ENCODE peak calls at places on chromosomes 16 and 17, in seven cellular contexts. X is keratinocyte, M is fibroblast of the aortic adventitia, O is HFF-Myc, T is tibial artery, D is AG09309, W is PC-3. E is an unnamed sample.

GRCh38 chr17:57585341-57586098 is 159.6 kb downstream of the CCDC182 start:
- DNase-seq in X (no peak), M (no peak), O (no peak), T (no peak), D (no peak), W (no peak), E (no peak)

GRCh38 chr17:81976332-81977210 is 858 bp upstream of the ASPSCR1 start:
- DNase-seq in X (no peak), M (no peak), O (no peak), T (no peak), D (no peak), W (peak; percentile 23), E (no peak)

GRCh38 chr16:68013440-68013839 is 2.3 kb downstream of the DPEP2NB start:
- DNase-seq in X (no peak), M (no peak), O (no peak), T (no peak), D (no peak), W (no peak), E (no peak)

GRCh38 chr16:89031715-89032659 is 55.0 kb upstream of the CBFA2T3 start:
- DNase-seq in X (no peak), M (no peak), O (no peak), T (peak; percentile 58), D (no peak), W (no peak), E (no peak)

GRCh38 chr16:13098536-13098935 is 197.1 kb downstream of the SHISA9 start:
- DNase-seq in X (no peak), M (no peak), O (no peak), T (no peak), D (no peak), W (no peak), E (no peak)

GRCh38 chr17:78779848-78780247 is 2.2 kb downstream of the CYTH1 start:
- DNase-seq in X (no peak), M (no peak), O (no peak), T (no peak), D (no peak), W (no peak), E (no peak)

GRCh38 chr17:12445331-12445730 is 220.4 kb upstream of the MYOCD start:
- DNase-seq in X (no peak), M (no peak), O (no peak), T (no peak), D (no peak), W (no peak), E (no peak)

GRCh38 chr16:54875443-54875842 is 55.2 kb upstream of the IRX5 start:
- DNase-seq in X (no peak), M (no peak), O (no peak), T (no peak), D (no peak), W (no peak), E (no peak)

GRCh38 chr17:11285946-11286345 is 44.9 kb downstream of the SHISA6 start:
- DNase-seq in X (no peak), M (no peak), O (no peak), T (no peak), D (no peak), W (no peak), E (no peak)

GRCh38 chr16:85473909-85474640 is 139.0 kb upstream of the GSE1 start:
- DNase-seq in X (no peak), M (no peak), O (no peak), T (no peak), D (no peak), W (no peak), E (no peak)

GRCh38 chr16:10504404-10504885 is 76.0 kb downstream of the EMP2 start:
- DNase-seq in X (no peak), M (no peak), O (no peak), T (no peak), D (no peak), W (no peak), E (no peak)

GRCh38 chr17:46726106-46726670 is 92.3 kb downstream of the WNT3 start:
- DNase-seq in X (no peak), M (no peak), O (no peak), T (no peak), D (no peak), W (no peak), E (no peak)

GRCh38 chr17:81250286-81251090 is 11.4 kb downstream of the NDUFAF8 start:
- DNase-seq in X (no peak), M (no peak), O (no peak), T (no peak), D (no peak), W (no peak), E (no peak)

GRCh38 chr16:85057212-85057889 is 29.8 kb downstream of the KIAA0513 start:
- DNase-seq in X (no peak), M (no peak), O (no peak), T (no peak), D (no peak), W (peak; percentile 17), E (no peak)

GRCh38 chr17:39928868-39929651 is 1.5 kb downstream of the LRRC3C start:
- DNase-seq in X (no peak), M (peak; percentile 97), O (no peak), T (no peak), D (peak; percentile 89), W (peak; percentile 85), E (peak; percentile 91)

GRCh38 chr16:2032285-2033056 is 5.8 kb downstream of the NHERF2 start:
- DNase-seq in X (no peak), M (no peak), O (no peak), T (no peak), D (no peak), W (no peak), E (no peak)

GRCh38 chr17:77281024-77281903 is 140.5 kb downstream of the SEC14L1 start:
- DNase-seq in X (no peak), M (no peak), O (no peak), T (no peak), D (no peak), W (peak; percentile 80), E (no peak)
- TF ChIP-seq CTCF in X (no peak), M (no peak), O (no peak), T (no peak), D (no peak), W (peak; percentile 29), E (peak; percentile 6)

DNA sequence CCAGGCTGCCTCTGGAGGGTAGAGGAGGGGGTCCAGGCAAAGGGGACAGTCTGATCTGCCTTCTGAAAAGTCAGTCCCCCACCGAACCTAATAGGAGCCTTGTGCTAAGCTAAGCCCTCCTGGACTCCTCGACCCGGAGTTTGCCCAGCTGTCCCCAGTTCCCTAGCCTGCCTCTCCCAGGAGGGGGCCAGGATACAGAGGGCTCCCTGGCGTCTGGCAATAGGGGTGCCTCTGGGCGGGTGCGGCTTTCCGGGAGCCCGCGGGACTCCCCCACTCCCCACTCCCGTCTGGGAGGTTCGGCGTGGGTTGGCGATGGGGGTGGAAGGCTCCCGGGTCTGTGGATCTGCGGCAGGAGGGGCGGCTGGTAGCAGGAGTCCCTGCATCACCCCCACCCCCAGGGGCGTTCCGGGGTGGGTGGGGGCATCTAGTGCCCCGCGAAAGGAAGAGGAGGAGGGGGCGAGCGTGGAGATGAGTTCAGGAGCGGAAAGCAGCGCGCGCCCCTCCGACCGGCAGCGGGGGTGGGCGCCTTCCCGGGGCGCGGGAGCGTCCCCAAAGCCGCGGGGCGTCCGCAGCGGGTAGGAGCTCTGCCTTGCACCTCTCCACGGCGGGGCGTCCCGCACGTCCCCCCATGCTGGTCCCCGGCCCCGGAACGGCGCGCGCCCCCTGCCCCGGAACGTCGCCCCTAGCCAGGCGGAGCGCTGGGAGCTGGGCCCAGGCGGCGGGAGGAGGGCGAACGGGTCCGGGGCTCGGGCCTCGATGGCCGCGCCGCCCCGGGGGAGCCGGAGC is 1.1 kb downstream of the GSG1L start:
- DNase-seq in X (no peak), M (no peak), O (no peak), T (no peak), D (no peak), W (no peak), E (no peak)
- H3K4me3 ChIP-seq in X (no peak overlapping the region), M (no peak overlapping the region), O (no peak overlapping the region), T (peak overlapping the region; percentile 44), D (no peak overlapping the region), W (no peak overlapping the region), E (no peak overlapping the region)

GRCh38 chr17:48499743-48500434 is 30.9 kb downstream of the HOXB1 start:
- DNase-seq in X (no peak), M (no peak), O (no peak), T (no peak), D (no peak), W (no peak), E (no peak)

GRCh38 chr17:48502901-48503300 is 27.9 kb downstream of the HOXB1 start:
- DNase-seq in X (no peak), M (no peak), O (no peak), T (no peak), D (no peak), W (no peak), E (no peak)

GRCh38 chr17:48499248-48499647 is 31.6 kb downstream of the HOXB1 start:
- DNase-seq in X (peak; percentile 33), M (no peak), O (no peak), T (no peak), D (no peak), W (peak; percentile 92), E (no peak)

GRCh38 chr17:48502312-48502711 is 28.5 kb downstream of the HOXB1 start:
- DNase-seq in X (no peak), M (no peak), O (no peak), T (no peak), D (no peak), W (no peak), E (no peak)

DNA sequence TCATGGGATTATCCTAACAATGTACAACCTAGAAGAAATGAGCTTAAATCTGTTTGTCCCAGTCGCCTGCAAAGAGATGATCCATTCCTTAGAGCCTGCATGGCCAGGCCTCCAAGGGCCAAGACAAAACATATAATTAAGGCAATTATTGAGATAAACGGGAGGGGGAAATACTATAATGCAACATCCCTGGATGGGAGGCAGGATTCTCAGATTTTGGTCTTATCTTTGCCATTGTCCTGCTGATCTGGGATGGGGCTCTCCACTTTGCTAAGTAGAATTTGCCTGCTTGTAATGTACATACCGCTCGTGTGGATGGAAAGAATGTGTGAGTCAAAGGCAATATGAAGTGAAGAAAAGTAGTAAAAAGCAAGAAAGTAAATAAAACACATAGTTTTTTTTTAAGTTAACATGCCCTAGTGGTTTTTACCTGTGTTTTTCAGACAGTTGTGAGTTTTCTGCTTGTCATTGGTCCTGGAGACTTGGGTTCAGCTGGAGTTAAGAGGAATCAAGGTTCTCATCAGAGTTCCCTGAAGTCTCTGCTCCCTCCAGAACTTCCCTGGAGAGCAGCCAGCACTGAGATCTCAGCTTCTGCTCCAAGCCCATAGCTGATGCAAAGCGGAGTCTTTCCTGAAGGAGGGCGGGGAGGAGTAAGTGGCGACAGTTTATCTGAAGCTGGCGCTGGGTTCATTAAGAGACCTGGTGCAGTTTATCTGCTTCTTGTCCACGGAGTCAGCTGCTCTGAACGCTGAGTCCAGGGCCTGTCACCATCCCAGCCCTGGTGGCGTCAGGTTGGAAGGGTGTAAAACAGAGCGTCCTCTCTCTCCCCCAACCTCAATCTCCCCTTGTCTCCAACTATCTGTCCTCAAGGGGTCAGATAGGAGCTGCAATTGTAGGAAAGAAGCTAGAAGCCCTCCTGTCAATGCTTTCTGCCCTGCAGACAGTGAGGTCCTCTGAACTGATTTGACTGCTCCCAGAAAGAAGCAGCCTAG is 30.1 kb downstream of the HOXB1 start:
- DNase-seq in X (no peak), M (peak; percentile 68), O (no peak), T (no peak), D (no peak), W (peak; percentile 72), E (no peak)
- TF ChIP-seq CTCF in X (no peak), M (peak; percentile 28), O (no peak), T (peak; percentile 23), D (no peak), W (no peak), E (no peak)

DNA sequence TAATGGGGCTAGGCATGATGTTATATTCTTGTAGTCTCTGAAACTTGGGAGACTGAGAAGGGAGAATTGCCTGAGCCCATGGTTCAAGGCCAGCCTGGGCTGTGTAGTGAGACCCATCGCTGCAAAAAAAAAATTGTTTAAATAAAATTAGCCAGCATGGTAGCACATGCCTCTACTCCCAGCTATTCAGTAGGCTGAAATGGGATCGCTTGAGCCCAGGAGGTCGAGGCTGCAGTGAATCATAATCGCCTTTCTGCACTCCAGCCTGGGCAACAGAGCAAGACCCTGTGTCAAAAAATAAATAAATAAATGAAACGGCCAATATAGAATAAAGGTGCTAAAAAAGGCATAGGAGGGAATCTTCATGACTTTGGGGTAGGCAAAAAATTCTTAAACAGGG is 13.9 kb upstream of the SLX4 start:
- DNase-seq in X (no peak), M (no peak), O (no peak), T (no peak), D (no peak), W (no peak), E (no peak)
- H3K4me3 ChIP-seq in X (no peak overlapping the region), M (no peak overlapping the region), O (no peak overlapping the region), T (no peak overlapping the region), D (no peak overlapping the region), W (no peak overlapping the region), E (no peak overlapping the region)